ENCODE peak calls at places on chromosomes 2 and 18, in five cellular contexts. O is mammary epithelial cell, I is PC-3, T is left lung, Q is astrocyte. Z is an unnamed sample.

GRCh38 chr18:12744103-12744502 is 41.3 kb downstream of the PSMG2 start:
- DNase-seq in I (peak), T (no peak), Q (peak), O (peak), Z (peak)

GRCh38 chr2:118973542-118973951 is 31.6 kb downstream of the MARCO start:
- DNase-seq in T (peak), Q (no peak), O (no peak), I (peak), Z (no peak)

GRCh38 chr2:136932700-136933099 is 167.4 kb downstream of the THSD7B start:
- DNase-seq in Q (no peak), I (peak), T (no peak), O (peak), Z (peak)

GRCh38 chr18:332007-332406 is 64.2 kb upstream of the THOC1 start:
- DNase-seq in O (no peak), T (peak), I (no peak), Q (no peak), Z (no peak)

GRCh38 chr2:235483313-235483712 is 10.5 kb upstream of the AGAP1 start:
- DNase-seq in Q (no peak), T (no peak), O (no peak), I (no peak), Z (no peak)

GRCh38 chr2:64537991-64538390 is 13.9 kb downstream of the AFTPH start:
- DNase-seq in O (no peak), Q (peak), T (no peak), I (peak), Z (no peak)

GRCh38 chr18:73503326-73503725 is 635.5 kb upstream of the NETO1 start:
- DNase-seq in T (no peak), I (no peak), O (peak), Q (peak), Z (no peak)

GRCh38 chr18:64330161-64330560 is 181.3 kb upstream of the LINC00305 start:
- DNase-seq in O (no peak), I (peak), T (no peak), Q (no peak), Z (no peak)

GRCh38 chr2:147416099-147416498 is 428.7 kb upstream of the ACVR2A start:
- DNase-seq in I (peak), Q (peak), T (no peak), O (peak), Z (no peak)

GRCh38 chr2:7867858-7868257 is 814.0 kb upstream of the ID2 start:
- DNase-seq in I (no peak), Q (no peak), T (no peak), O (no peak), Z (no peak)

GRCh38 chr2:207630491-207630890 is 5.3 kb upstream of the METTL21A start:
- DNase-seq in I (no peak), O (no peak), T (no peak), Q (no peak), Z (no peak)

GRCh38 chr2:241733391-241734207 is 831 bp upstream of the D2HGDH start:
- DNase-seq in I (peak), T (no peak), O (peak), Q (no peak), Z (no peak)

GRCh38 chr2:226802573-226802972 is 3.0 kb upstream of the IRS1 start:
- DNase-seq in I (peak), T (no peak), O (peak), Q (peak), Z (peak)

GRCh38 chr2:239227661-239228371 is 173.0 kb downstream of the HDAC4 start:
- DNase-seq in O (no peak), I (no peak), Q (peak), T (no peak), Z (no peak)

GRCh38 chr18:3914116-3914515 is 464.1 kb downstream of the TGIF1 start:
- DNase-seq in Q (no peak), O (no peak), I (no peak), T (no peak), Z (no peak)

GRCh38 chr2:128466377-128467175 is 147.9 kb upstream of the HS6ST1 start:
- DNase-seq in T (no peak), I (no peak), Q (no peak), O (no peak), Z (no peak)

GRCh38 chr2:23791030-23791429 is 135.9 kb downstream of the ATAD2B start:
- DNase-seq in I (peak), Q (peak), T (no peak), O (peak), Z (peak)

GRCh38 chr2:180328795-180329422 is 321.8 kb upstream of the CWC22 start:
- DNase-seq in I (no peak), Q (no peak), O (no peak), T (no peak), Z (no peak)

GRCh38 chr2:39597309-39597708 is 68.4 kb upstream of the TMEM178A start:
- DNase-seq in I (no peak), Q (no peak), O (no peak), T (no peak), Z (no peak)

GRCh38 chr2:174607989-174608865 is 10.6 kb upstream of the WIPF1 start:
- DNase-seq in I (no peak), O (no peak), T (no peak), Q (no peak), Z (no peak)

GRCh38 chr2:177392373-177393246 is at the start of gene AGPS:
- DNase-seq in I (peak), Q (peak), O (peak), T (peak), Z (peak)

GRCh38 chr2:103986001-103986400 is 867.9 kb upstream of the POU3F3 start:
- DNase-seq in Q (no peak), T (no peak), O (no peak), I (no peak), Z (no peak)

GRCh38 chr2:153287109-153287801 is 191.3 kb downstream of the RPRM start:
- DNase-seq in Q (no peak), O (no peak), T (no peak), I (peak), Z (no peak)

GRCh38 chr2:119196301-119197124 is 27.1 kb upstream of the STEAP3 start:
- DNase-seq in Q (no peak), O (peak), I (peak), T (no peak), Z (no peak)

GRCh38 chr18:13362617-13363016 is 144.1 kb downstream of the LDLRAD4 start:
- DNase-seq in Q (no peak), T (no peak), O (no peak), I (no peak), Z (no peak)

GRCh38 chr18:59846814-59847490 is 52.8 kb upstream of the PMAIP1 start:
- DNase-seq in T (no peak), O (peak), I (peak), Q (peak), Z (peak)

DNA sequence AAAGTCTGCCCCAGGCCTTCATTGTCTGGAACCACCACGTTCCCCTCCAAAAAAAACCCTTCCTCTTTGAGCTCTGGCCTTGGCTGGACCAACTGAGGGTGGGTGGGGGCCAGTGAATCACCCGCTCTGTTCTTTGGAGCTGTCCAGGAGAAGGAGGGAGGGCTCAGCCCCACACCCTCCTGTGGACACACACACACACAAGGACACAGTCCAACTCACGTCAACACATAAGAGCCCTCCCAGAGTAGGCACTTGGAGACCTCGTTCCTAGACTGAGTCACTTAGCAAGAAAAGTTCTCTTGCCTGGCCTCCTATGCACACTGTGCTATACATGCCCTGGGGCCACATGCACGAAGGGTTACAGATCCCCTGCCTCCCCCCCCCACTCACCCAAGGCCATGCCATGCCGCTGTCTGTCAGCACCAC is 1.2 kb upstream of the TNS1 start:
- DNase-seq in O (no peak), Q (peak), I (no peak), T (peak), Z (peak)
- H3K4me3 ChIP-seq in O (no peak), Q (no peak), I (no peak), T (no peak), Z (no peak)

GRCh38 chr2:84942964-84943421 is 28.0 kb upstream of the KCMF1 start:
- DNase-seq in Q (no peak), I (peak), T (peak), O (peak), Z (no peak)

GRCh38 chr2:84940088-84940470 is 30.9 kb upstream of the KCMF1 start:
- DNase-seq in Q (no peak), O (no peak), T (peak), I (no peak), Z (no peak)

GRCh38 chr2:84942166-84942565 is 28.8 kb upstream of the KCMF1 start:
- DNase-seq in T (peak), I (no peak), Q (no peak), O (no peak), Z (no peak)

GRCh38 chr2:84939426-84940087 is 31.4 kb upstream of the KCMF1 start:
- DNase-seq in Q (no peak), O (peak), T (peak), I (no peak), Z (no peak)

DNA sequence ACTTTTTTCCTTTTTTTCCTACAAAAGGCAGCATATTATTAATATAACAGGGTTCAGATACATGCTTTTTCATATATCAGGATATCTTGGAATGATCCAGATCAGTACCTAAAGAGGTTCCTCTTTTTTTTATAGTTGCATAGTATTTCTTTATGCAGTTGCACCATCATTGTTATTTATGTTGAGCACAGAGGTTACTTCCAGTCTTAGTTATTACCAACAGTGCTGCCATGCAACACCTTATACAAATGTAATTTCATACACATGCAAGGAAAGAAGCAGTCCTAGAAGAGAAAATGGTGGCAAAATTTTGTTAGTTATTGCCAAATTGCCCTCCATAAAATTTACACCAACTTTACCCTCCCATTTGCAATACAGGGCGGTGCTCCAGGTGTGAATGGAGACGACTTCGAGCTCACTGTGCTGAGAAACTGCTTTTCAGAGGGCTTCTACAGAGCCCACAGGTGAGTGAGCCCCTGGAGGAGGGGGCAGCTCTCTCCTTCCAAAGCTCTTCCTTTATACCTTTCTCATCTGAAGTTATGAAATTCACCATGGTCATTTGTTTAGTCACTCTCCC is 30.0 kb upstream of the KCMF1 start:
- DNase-seq in O (no peak), Q (no peak), T (peak), I (no peak), Z (no peak)
- H3K27ac ChIP-seq in O (no peak), Q (no peak), T (no peak), I (no peak), Z (no peak)

GRCh38 chr2:18752022-18752493 is 162.7 kb upstream of the NT5C1B start:
- DNase-seq in O (no peak), T (no peak), I (peak), Q (no peak), Z (no peak)
- TF ChIP-seq CTCF in O (no peak), T (no peak), I (no peak), Q (no peak), Z (no peak)

DNA sequence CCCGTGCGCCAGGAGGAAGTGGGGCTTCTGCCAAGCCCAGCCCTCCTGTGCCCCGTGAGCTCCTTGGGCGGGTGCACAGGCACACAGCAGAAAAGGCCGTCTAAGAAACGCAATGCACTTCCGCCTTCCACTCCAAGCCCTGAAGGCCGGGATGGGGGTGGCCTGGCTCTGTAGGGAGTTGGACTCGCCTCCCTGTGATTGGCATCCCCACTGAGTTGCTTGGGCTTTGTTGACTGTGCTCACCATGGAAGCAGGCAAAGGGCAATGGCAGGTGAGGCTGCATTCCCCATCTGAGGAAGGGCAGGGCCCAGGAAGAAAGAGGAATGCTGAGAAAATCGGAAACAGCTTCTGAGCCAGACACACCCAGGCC is 66.8 kb downstream of the CRACDL start:
- DNase-seq in I (peak), T (peak), Q (no peak), O (peak), Z (no peak)
- H3K4me3 ChIP-seq in I (no peak), T (no peak), Q (no peak), O (no peak), Z (no peak)

GRCh38 chr2:19901458-19902271 is at the start of gene TTC32:
- DNase-seq in Q (peak), I (peak), O (peak), T (peak), Z (peak)

GRCh38 chr2:19900536-19901200 is 1.1 kb downstream of the TTC32 start:
- DNase-seq in O (peak), T (no peak), I (peak), Q (peak), Z (no peak)

GRCh38 chr2:19901201-19901457 is 654 bp downstream of the TTC32 start:
- DNase-seq in O (peak), Q (no peak), I (no peak), T (peak), Z (no peak)

GRCh38 chr2:19898592-19899329 is 3.0 kb downstream of the TTC32 start:
- DNase-seq in T (no peak), Q (no peak), I (no peak), O (no peak), Z (no peak)

DNA sequence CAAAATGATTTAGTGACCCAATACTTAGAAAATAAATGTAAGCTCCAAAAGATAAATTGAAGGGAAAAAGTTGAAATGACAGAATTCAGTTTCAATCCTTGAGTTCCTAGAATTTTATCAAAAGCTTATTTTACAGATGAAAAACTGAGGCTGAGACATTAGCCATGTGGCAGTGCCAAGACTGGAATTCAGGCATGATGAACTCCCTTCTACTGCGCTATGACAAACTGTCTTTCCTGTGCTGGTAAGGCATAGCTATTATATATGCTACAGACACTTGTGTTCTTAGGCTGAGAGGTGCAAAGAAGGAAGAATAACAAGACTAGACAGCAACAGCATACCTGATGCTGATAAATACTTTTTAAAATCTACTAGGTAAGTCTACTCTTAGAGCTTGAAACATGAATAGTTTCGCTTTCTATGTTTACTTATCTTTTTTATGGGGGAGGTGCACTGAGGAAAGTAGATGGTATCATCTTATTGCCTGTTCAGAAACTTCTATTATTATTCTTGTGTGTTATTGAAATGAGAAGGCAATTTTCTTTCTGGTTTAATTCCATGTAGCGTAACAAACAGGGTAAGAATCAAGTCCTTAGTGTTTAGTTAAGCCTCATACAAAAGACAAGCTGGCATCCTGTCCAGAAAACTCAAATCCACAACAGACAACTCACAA is 1.8 kb downstream of the TTC32 start:
- DNase-seq in T (no peak), Q (no peak), I (peak), O (no peak), Z (no peak)
- H3K27ac ChIP-seq in T (no peak), Q (no peak), I (peak), O (peak), Z (no peak)

DNA sequence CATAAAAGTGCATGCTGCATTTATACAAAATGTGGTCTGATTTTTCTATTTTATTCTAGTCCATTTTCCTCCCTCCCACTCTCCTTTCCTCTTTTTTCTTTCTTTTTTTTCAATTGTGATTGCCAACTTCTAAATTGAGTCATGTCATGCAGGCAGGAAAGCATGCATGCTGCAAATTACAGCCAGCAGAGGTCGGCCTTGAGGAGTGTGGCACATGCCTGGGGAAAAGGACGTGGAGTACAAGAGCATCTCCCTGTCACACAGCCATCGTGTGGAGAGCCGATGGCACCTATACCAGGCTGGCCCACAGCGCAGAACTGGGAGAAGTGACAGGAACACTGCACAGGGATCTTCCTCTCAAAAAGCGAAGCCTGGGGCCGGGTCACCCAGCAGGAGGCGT is 17.8 kb downstream of the LCT start:
- DNase-seq in O (no peak), T (no peak), Q (peak), I (peak), Z (peak)
- TF ChIP-seq CTCF in O (peak), T (no peak), Q (peak), I (peak), Z (peak)

DNA sequence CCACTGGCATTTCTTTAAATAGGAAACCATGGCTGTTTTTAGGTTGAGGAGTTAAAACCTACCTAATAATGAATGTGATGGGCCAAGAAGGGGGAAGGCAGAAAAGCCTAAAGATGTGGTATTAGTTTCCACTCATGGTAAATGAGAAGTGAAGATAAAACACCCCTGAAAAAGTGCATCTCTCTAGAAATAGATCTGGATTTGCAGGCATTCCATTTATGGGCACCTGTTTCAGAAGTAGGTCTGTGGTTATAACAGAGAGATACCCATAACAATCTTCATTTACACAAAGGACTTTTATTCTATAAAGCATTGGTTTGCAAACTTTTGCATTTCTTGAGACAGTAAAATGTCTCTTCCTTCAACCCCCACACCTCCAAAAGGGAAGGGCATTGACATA is 62.1 kb downstream of the PRKCE start:
- DNase-seq in T (no peak), O (no peak), Q (no peak), I (no peak), Z (no peak)
- H3K4me3 ChIP-seq in T (no peak), O (no peak), Q (no peak), I (no peak), Z (no peak)

GRCh38 chr2:142693171-142693950 is 184.1 kb upstream of the KYNU start:
- DNase-seq in I (no peak), O (no peak), Q (no peak), T (no peak), Z (no peak)
- H3K27ac ChIP-seq in I (no peak), O (no peak), Q (no peak), T (no peak), Z (no peak)

Z was measured in brain microvascular endothelial cell.